ENCODE peak calls at places on chromosome 18, in eight cellular contexts. E is activated CD4-positive, alpha-beta T cell treated with anti-CD3 and anti-CD28 coated beads, Interleukin-2, amount 50 U/mL, for 48 hours; Z is posterior vena cava; L is Right ventricle myocardium superior; C is stimulated activated CD8-positive, alpha-beta memory T cell treated with anti-CD3 and anti-CD28 coated beads, Interleukin-15, amount 100 ng/mL, for 1 hour; P is heart right ventricle; Y is EL; M is GM12865. F is an unnamed sample.

GRCh38 chr18:44579028-44579692 is 101.5 kb upstream of the SETBP1 start:
- DNase-seq in E (no peak), Z (no peak), L (no peak), C (no peak), P (no peak), Y (peak; percentile 75), M (peak; percentile 35), F (no peak)

GRCh38 chr18:11570770-11571169 is 38.6 kb upstream of the SLC35G4 start:
- DNase-seq in E (no peak), Z (no peak), L (no peak), C (no peak), P (no peak), Y (peak; percentile 46), M (peak; percentile 19), F (no peak)

GRCh38 chr18:59070181-59070912 is 69.3 kb upstream of the SEC11C start:
- DNase-seq in E (peak; percentile 88), Z (peak; percentile 93), L (peak; percentile 90), C (peak; percentile 68), P (peak; percentile 84), Y (peak; percentile 88), M (peak; percentile 84), F (peak; percentile 86)

GRCh38 chr18:70132999-70133398 is 72.5 kb downstream of the RTTN start:
- DNase-seq in E (no peak), Z (no peak), L (no peak), C (no peak), P (no peak), Y (peak; percentile 95), M (no peak), F (no peak)

GRCh38 chr18:595571-595970 is 1.2 kb upstream of the CLUL1 start:
- DNase-seq in E (no peak), Z (no peak), L (no peak), C (no peak), P (no peak), Y (no peak), M (no peak), F (no peak)

GRCh38 chr18:41449612-41450011 is 505.4 kb upstream of the PIK3C3 start:
- DNase-seq in E (no peak), Z (no peak), L (no peak), C (no peak), P (no peak), Y (no peak), M (no peak), F (no peak)

GRCh38 chr18:55337908-55338521 is 250.0 kb downstream of the TCF4 start:
- DNase-seq in E (no peak), Z (no peak), L (peak; percentile 54), C (no peak), P (peak; percentile 53), Y (no peak), M (no peak), F (no peak)

GRCh38 chr18:24381126-24381525 is 16.5 kb downstream of the OSBPL1A start:
- DNase-seq in E (no peak), Z (no peak), L (no peak), C (no peak), P (no peak), Y (no peak), M (no peak), F (no peak)

F was measured in Right ventricle myocardium inferior.